ENCODE peak calls at places on chromosome 22, in ten cellular contexts. U is PC-3, Y is body of pancreas, D is AG04450, R is fibroblast of lung, Q is psoas muscle, O is right lobe of liver, T is choroid plexus epithelial cell, B is sigmoid colon, A is AG09309. E is an unnamed sample.

GRCh38 chr22:24436553-24436952 is 9.2 kb downstream of the ADORA2A start:
- DNase-seq in T (no peak), U (no peak), Y (no peak), Q (no peak), A (no peak), O (no peak), B (no peak), R (no peak), D (no peak), E (no peak)

GRCh38 chr22:23269441-23270211 is 89.3 kb downstream of the BCR start:
- DNase-seq in R (no peak), D (no peak), A (no peak), O (no peak), B (no peak), Y (no peak), T (no peak), Q (no peak), U (no peak), E (no peak)

GRCh38 chr22:23984430-23984829 is 4.5 kb downstream of the GSTT2 start:
- DNase-seq in R (peak), A (no peak), D (no peak), Q (no peak), T (peak), Y (no peak), B (no peak), U (no peak), O (no peak), E (no peak)

GRCh38 chr22:29635734-29636357 is 32.4 kb downstream of the NF2 start:
- DNase-seq in B (no peak), O (no peak), Y (no peak), A (peak), U (peak), R (peak), D (no peak), T (peak), Q (no peak), E (no peak)

GRCh38 chr22:24386814-24387550 is 40.4 kb upstream of the ADORA2A start:
- DNase-seq in Q (no peak), Y (no peak), A (no peak), D (no peak), R (no peak), O (no peak), U (no peak), B (no peak), T (no peak), E (no peak)

GRCh38 chr22:42803454-42803853 is 53.6 kb downstream of the ARFGAP3 start:
- DNase-seq in O (peak), Q (peak), Y (peak), U (no peak), R (no peak), T (no peak), A (no peak), B (peak), D (no peak), E (no peak)

GRCh38 chr22:45537734-45538181 is 35.1 kb downstream of the FBLN1 start:
- DNase-seq in D (peak), R (peak), Q (peak), B (peak), Y (no peak), T (peak), A (peak), U (no peak), O (no peak), E (peak)

GRCh38 chr22:28341001-28341400 is 338.6 kb downstream of the TTC28 start:
- DNase-seq in Y (no peak), T (peak), U (peak), Q (no peak), D (no peak), R (peak), B (no peak), A (no peak), O (no peak), E (no peak)

GRCh38 chr22:20965888-20966855 is 883 bp upstream of the AIFM3 start:
- DNase-seq in A (no peak), B (no peak), T (no peak), R (no peak), U (no peak), Y (no peak), D (no peak), Q (no peak), O (no peak), E (no peak)

GRCh38 chr22:44312766-44313165 is at the start of gene SHISAL1:
- DNase-seq in Q (no peak), U (peak), R (no peak), B (no peak), O (no peak), T (peak), Y (no peak), D (no peak), A (no peak), E (no peak)

GRCh38 chr22:35728639-35729308 is 11.1 kb downstream of the APOL5 start:
- DNase-seq in B (no peak), A (no peak), Y (peak), O (peak), D (no peak), T (no peak), Q (no peak), R (no peak), U (peak), E (no peak)
- TF ChIP-seq CTCF in B (no peak), A (no peak), Y (no peak), O (no peak), D (no peak), T (no peak), Q (no peak), R (no peak), U (peak), E (no peak)

GRCh38 chr22:40627612-40628011 is 8.9 kb downstream of the MRTFA start:
- DNase-seq in O (no peak), D (no peak), Q (no peak), B (no peak), T (no peak), U (no peak), R (no peak), A (no peak), Y (no peak), E (no peak)

GRCh38 chr22:40631925-40632324 is 4.6 kb downstream of the MRTFA start:
- DNase-seq in U (no peak), O (no peak), R (no peak), T (no peak), Q (no peak), B (peak), D (no peak), A (no peak), Y (no peak), E (no peak)

GRCh38 chr22:40626826-40627225 is 9.7 kb downstream of the MRTFA start:
- DNase-seq in D (no peak), A (no peak), R (no peak), Q (no peak), U (no peak), T (no peak), Y (no peak), B (no peak), O (no peak), E (no peak)

GRCh38 chr22:40624770-40625169 is 11.7 kb downstream of the MRTFA start:
- DNase-seq in D (no peak), O (no peak), A (no peak), B (no peak), Q (no peak), Y (no peak), T (no peak), R (no peak), U (peak), E (no peak)

GRCh38 chr22:40628354-40629042 is 8.0 kb downstream of the MRTFA start:
- DNase-seq in Y (no peak), Q (no peak), O (no peak), R (peak), T (peak), A (peak), D (no peak), U (peak), B (no peak), E (no peak)
- H3K4me3 ChIP-seq in Y (no peak), Q (no peak), O (no peak), R (no peak), T (no peak), A (no peak), D (no peak), U (no peak), B (no peak), E (no peak)

DNA sequence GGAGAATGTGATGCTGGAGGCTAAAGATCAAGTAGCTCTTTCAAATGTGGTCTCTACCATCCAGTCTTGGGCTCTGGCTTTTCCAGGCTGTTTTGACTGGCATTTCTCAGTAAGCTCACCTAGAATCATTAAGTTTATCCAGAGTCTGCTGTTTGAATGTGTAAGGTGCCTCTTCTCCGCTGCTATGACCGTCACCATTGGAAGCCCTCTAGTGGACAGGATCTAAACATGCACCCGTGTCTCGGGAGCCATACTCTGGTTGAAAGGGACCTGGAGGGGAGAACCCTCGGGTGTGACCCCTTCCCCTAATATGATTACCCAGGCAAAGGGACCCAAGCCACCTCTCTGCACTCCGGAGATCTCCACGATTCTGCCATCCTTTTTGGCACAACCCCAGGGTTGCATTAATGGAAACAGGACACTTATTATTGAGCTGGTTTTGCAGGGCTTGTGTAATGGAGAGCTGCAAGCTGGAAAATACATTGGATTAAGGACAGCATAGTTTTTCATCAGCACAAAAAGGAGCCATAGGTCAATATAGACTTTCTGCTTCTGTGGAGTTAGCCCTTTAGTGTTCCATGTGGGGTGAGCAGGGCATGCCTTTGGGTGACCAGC is 191.0 kb upstream of the LARGE1 start:
- DNase-seq in R (peak), D (no peak), T (peak), Y (peak), O (peak), B (peak), A (no peak), Q (no peak), U (peak), E (peak)
- TF ChIP-seq CTCF in R (peak), D (peak), T (peak), Y (peak), O (peak), B (peak), A (peak), Q (peak), U (peak), E (peak)

GRCh38 chr22:40412441-40412840 is 42.0 kb downstream of the SGSM3 start:
- DNase-seq in D (no peak), T (no peak), B (no peak), U (no peak), A (no peak), Y (no peak), Q (no peak), O (no peak), R (no peak), E (no peak)
- H3K4me3 ChIP-seq in D (no peak), T (no peak), B (no peak), U (no peak), A (no peak), Y (no peak), Q (no peak), O (no peak), R (no peak), E (no peak)

GRCh38 chr22:19114984-19115552 is 7.1 kb downstream of the DGCR2 start:
- DNase-seq in Y (peak), Q (no peak), B (no peak), A (no peak), O (no peak), R (no peak), T (no peak), D (no peak), U (no peak), E (no peak)

GRCh38 chr22:19111140-19111539 is 11.1 kb downstream of the DGCR2 start:
- DNase-seq in A (no peak), Q (no peak), O (no peak), T (no peak), R (no peak), Y (no peak), B (no peak), D (no peak), U (no peak), E (no peak)

GRCh38 chr22:19111584-19111983 is 10.6 kb downstream of the DGCR2 start:
- DNase-seq in D (no peak), U (no peak), B (no peak), Q (no peak), R (no peak), T (no peak), A (no peak), O (no peak), Y (no peak), E (no peak)

GRCh38 chr22:19115628-19116027 is 6.6 kb downstream of the DGCR2 start:
- DNase-seq in U (no peak), R (no peak), T (peak), A (no peak), Q (no peak), D (no peak), Y (peak), O (no peak), B (no peak), E (no peak)

GRCh38 chr22:19113429-19113828 is 8.8 kb downstream of the DGCR2 start:
- DNase-seq in U (no peak), D (no peak), Q (no peak), A (no peak), T (no peak), B (no peak), O (no peak), R (no peak), Y (no peak), E (no peak)
- TF ChIP-seq CTCF in U (no peak), D (no peak), Q (no peak), A (no peak), T (no peak), B (no peak), O (no peak), R (no peak), Y (no peak), E (no peak)